ENCODE peak calls at places on chromosomes 4 and X, in eight cellular contexts. V is activated CD8-positive, alpha-beta memory T cell treated with anti-CD3 and anti-CD28 coated beads, Interleukin-2, amount 10 ng/mL, durations not matched to agents 7 days and 5 days; H is PC-3; B is stimulated activated naive CD8-positive, alpha-beta T cell treated with anti-CD3 and anti-CD28 coated beads, Interleukin-15, amount 100 ng/mL, for 72 hours; O is aorta; T is activated CD8-positive, alpha-beta T cell treated with anti-CD3 and anti-CD28 coated beads for 36 hours; Y is lung; D is HepG2. J is an unnamed sample.
A peak's percentile ranks its signal among the peaks of the same experiment; 100 is the strongest.

GRCh38 chrX:132875705-132876508 is 82.5 kb downstream of the HS6ST2 start:
- ATAC-seq in O (no peak), T (no peak), D (no peak), V (no peak), Y (no peak), H (peak; percentile 80), B (no peak), J (no peak)

GRCh38 chr4:156558365-156559025 is 413.1 kb downstream of the PDGFC start:
- ATAC-seq in O (peak; percentile 57), B (no peak), Y (no peak), D (no peak), T (no peak), V (no peak), H (no peak), J (no peak)

GRCh38 chrX:139077303-139078131 is 366.0 kb upstream of the FGF13 start:
- ATAC-seq in T (no peak), B (no peak), D (no peak), V (no peak), H (peak; percentile 90), O (no peak), Y (no peak), J (no peak)

GRCh38 chrX:151169783-151170182 is 6.6 kb upstream of the GPR50 start:
- ATAC-seq in H (no peak), T (no peak), O (no peak), V (no peak), Y (no peak), D (no peak), B (no peak), J (no peak)

GRCh38 chr4:94532016-94532789 is 80.5 kb downstream of the PDLIM5 start:
- ATAC-seq in Y (no peak), O (no peak), V (no peak), D (no peak), H (peak; percentile 74), T (no peak), B (no peak), J (no peak)

GRCh38 chrX:39728852-39729587 is 368.7 kb downstream of the BCOR start:
- ATAC-seq in B (no peak), D (no peak), T (no peak), Y (no peak), V (no peak), H (no peak), O (no peak), J (no peak)

GRCh38 chrX:136662976-136663375 is 15.0 kb downstream of the CD40LG start:
- ATAC-seq in D (no peak), B (no peak), T (peak; percentile 61), H (no peak), O (no peak), Y (no peak), V (peak; percentile 75), J (no peak)

GRCh38 chr4:173807347-173807746 is 277.3 kb upstream of the HAND2 start:
- ATAC-seq in T (no peak), V (no peak), H (no peak), Y (no peak), O (peak; percentile 62), B (no peak), D (no peak), J (peak; percentile 67)

GRCh38 chrX:2498781-2499302 is 1.9 kb downstream of the DHRSX start:
- ATAC-seq in Y (no peak), T (no peak), D (peak; percentile 47), H (no peak), B (no peak), V (no peak), O (peak; percentile 19), J (peak; percentile 40)